ENCODE peak calls at places on chromosomes 5 and 9, in four cellular contexts. One of them, this sample, is unnamed.

GRCh38 chr9:134344068-134344820 is 18.0 kb downstream of the RXRA start:
- DNase-seq in type B pancreatic cell: no peak
- DNase-seq in HL-60: peak
- DNase-seq in MCF 10A: no peak
- DNase-seq in this sample: no peak

GRCh38 chr5:143887302-143887638 is 75.3 kb downstream of the HMHB1 start:
- DNase-seq in type B pancreatic cell: no peak
- DNase-seq in HL-60: peak
- DNase-seq in MCF 10A: peak
- DNase-seq in this sample: no peak

GRCh38 chr9:91898451-91899433 is 51.3 kb downstream of the ROR2 start:
- DNase-seq in type B pancreatic cell: no peak
- DNase-seq in HL-60: peak
- DNase-seq in MCF 10A: peak
- DNase-seq in this sample: no peak

GRCh38 chr5:1909346-1909985 is 26.7 kb upstream of the IRX4 start:
- DNase-seq in type B pancreatic cell: no peak
- DNase-seq in HL-60: no peak
- DNase-seq in MCF 10A: no peak
- DNase-seq in this sample: no peak

GRCh38 chr9:89426389-89426961 is 71.4 kb downstream of the SEMA4D start:
- DNase-seq in type B pancreatic cell: no peak
- DNase-seq in HL-60: peak
- DNase-seq in MCF 10A: no peak
- DNase-seq in this sample: peak

GRCh38 chr5:53642006-53642405 is 81.6 kb downstream of the NDUFS4 start:
- DNase-seq in type B pancreatic cell: no peak
- DNase-seq in HL-60: no peak
- DNase-seq in MCF 10A: peak
- DNase-seq in this sample: no peak

GRCh38 chr9:135247174-135247930 is 159.9 kb downstream of the OLFM1 start:
- DNase-seq in type B pancreatic cell: no peak
- DNase-seq in HL-60: no peak
- DNase-seq in MCF 10A: no peak
- DNase-seq in this sample: no peak

GRCh38 chr9:97848582-97849237 is 4.3 kb upstream of the FOXE1 start:
- DNase-seq in type B pancreatic cell: no peak
- DNase-seq in HL-60: peak
- DNase-seq in MCF 10A: no peak
- DNase-seq in this sample: peak

GRCh38 chr9:131554865-131555351 is 9.6 kb downstream of the PRRT1B start:
- DNase-seq in type B pancreatic cell: no peak
- DNase-seq in HL-60: no peak
- DNase-seq in MCF 10A: no peak
- DNase-seq in this sample: no peak

GRCh38 chr5:108212775-108213346 is 169.0 kb downstream of the FBXL17 start:
- DNase-seq in type B pancreatic cell: no peak
- DNase-seq in HL-60: no peak
- DNase-seq in MCF 10A: peak
- DNase-seq in this sample: no peak

GRCh38 chr5:68285075-68285827 is 69.7 kb downstream of the PIK3R1 start:
- DNase-seq in type B pancreatic cell: no peak
- DNase-seq in HL-60: no peak
- DNase-seq in MCF 10A: no peak
- DNase-seq in this sample: no peak

GRCh38 chr9:120862452-120862851 is 14.5 kb downstream of the PHF19 start:
- DNase-seq in type B pancreatic cell: no peak
- DNase-seq in HL-60: no peak
- DNase-seq in MCF 10A: no peak
- DNase-seq in this sample: no peak

GRCh38 chr9:120861935-120862334 is 15.1 kb downstream of the PHF19 start:
- DNase-seq in type B pancreatic cell: no peak
- DNase-seq in HL-60: no peak
- DNase-seq in MCF 10A: no peak
- DNase-seq in this sample: no peak

GRCh38 chr9:120866651-120867050 is 10.3 kb downstream of the PHF19 start:
- DNase-seq in type B pancreatic cell: no peak
- DNase-seq in HL-60: no peak
- DNase-seq in MCF 10A: no peak
- DNase-seq in this sample: no peak

GRCh38 chr9:120864719-120865118 is 12.3 kb downstream of the PHF19 start:
- DNase-seq in type B pancreatic cell: no peak
- DNase-seq in HL-60: no peak
- DNase-seq in MCF 10A: no peak
- DNase-seq in this sample: no peak

GRCh38 chr9:120863833-120864232 is 13.2 kb downstream of the PHF19 start:
- DNase-seq in type B pancreatic cell: no peak
- DNase-seq in HL-60: no peak
- DNase-seq in MCF 10A: no peak
- DNase-seq in this sample: no peak
- TF ChIP-seq CTCF in type B pancreatic cell: no peak
- TF ChIP-seq CTCF in HL-60: no peak
- TF ChIP-seq CTCF in MCF 10A: no peak
- TF ChIP-seq CTCF in this sample: no peak

DNA sequence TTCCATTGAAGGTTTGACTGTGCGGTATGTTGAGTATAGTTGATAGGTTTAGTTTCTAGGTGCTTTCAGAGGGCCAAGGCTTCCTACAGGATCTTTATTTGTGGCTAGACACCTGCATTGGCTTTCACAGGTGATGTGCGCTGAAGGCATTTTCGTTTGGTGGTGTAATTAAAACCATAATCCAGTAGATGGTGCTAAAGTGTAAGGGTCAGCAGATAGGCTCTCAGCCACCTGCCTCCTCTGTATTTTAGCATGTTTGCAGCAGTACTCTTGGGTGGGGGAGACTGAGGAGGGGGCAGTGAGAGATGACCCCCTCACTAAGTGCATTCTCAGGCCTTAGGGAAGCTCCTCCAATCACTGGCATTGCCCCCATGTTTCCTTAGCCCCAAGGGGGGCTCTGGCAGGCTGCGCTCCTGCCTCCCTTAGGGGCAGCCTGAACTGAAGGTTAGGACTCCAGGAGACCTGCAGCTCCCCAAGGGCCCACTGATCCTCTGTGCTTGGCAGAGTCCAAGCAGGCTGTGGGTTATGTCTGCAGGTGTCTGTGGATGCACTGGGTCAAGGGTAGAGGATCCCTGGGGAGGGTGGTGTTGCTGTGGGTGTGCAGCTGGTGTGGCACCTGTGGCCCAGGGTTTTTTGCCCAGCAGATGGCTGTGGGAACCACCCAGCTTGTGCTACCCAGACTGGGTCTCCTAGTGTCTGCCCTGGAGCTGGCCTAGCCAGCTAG is 23.4 kb downstream of the CDK20 start:
- DNase-seq in type B pancreatic cell: no peak
- DNase-seq in HL-60: peak
- DNase-seq in MCF 10A: peak
- DNase-seq in this sample: peak
- TF ChIP-seq CTCF in type B pancreatic cell: peak
- TF ChIP-seq CTCF in HL-60: peak
- TF ChIP-seq CTCF in MCF 10A: peak
- TF ChIP-seq CTCF in this sample: no peak

GRCh38 chr5:55415071-55415470 is 107.3 kb downstream of the MTREX start:
- DNase-seq in type B pancreatic cell: no peak
- DNase-seq in HL-60: no peak
- DNase-seq in MCF 10A: no peak
- DNase-seq in this sample: no peak
- TF ChIP-seq CTCF in type B pancreatic cell: no peak
- TF ChIP-seq CTCF in HL-60: no peak
- TF ChIP-seq CTCF in MCF 10A: no peak
- TF ChIP-seq CTCF in this sample: no peak

GRCh38 chr9:117545846-117546245 is 131.0 kb upstream of the ASTN2 start:
- DNase-seq in type B pancreatic cell: no peak
- DNase-seq in HL-60: no peak
- DNase-seq in MCF 10A: peak
- DNase-seq in this sample: no peak
- TF ChIP-seq CTCF in type B pancreatic cell: no peak
- TF ChIP-seq CTCF in HL-60: no peak
- TF ChIP-seq CTCF in MCF 10A: no peak
- TF ChIP-seq CTCF in this sample: no peak

DNA sequence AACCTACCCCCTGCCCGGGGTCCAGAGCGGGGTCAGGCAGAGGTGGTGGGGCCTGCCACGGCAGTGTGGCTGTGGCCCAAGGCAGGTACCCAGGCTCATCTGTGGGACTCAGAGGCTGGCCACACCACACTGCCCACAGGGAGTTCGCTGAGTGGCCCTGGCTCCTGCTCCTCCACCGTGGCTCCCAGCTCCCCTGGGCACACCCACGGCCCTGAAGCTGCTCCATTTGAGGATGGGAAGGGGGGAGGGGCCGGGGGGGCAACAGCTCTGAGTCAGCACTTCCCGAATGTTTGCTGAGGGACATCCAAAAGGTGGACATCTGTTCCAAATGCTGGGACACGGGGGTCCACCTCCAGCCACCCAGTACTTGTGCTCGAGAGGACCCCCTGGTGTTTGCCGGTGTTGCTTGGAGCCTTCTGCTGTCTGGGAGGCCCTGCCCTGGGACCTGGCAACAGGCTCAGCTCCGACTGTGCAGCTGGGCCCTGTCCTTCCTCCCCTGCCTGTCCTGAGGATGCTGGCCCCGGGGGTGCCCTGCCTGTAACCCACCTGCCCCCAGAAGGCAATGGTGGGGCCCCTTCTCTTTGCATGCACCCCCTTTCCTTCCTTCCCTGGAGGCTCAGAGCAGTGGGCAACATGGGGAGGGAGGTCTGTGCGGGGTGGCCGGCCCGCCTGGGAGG is 2.5 kb upstream of the NRARP start:
- DNase-seq in type B pancreatic cell: no peak
- DNase-seq in HL-60: no peak
- DNase-seq in MCF 10A: no peak
- DNase-seq in this sample: no peak
- TF ChIP-seq CTCF in type B pancreatic cell: peak
- TF ChIP-seq CTCF in HL-60: no peak
- TF ChIP-seq CTCF in MCF 10A: no peak
- TF ChIP-seq CTCF in this sample: no peak

DNA sequence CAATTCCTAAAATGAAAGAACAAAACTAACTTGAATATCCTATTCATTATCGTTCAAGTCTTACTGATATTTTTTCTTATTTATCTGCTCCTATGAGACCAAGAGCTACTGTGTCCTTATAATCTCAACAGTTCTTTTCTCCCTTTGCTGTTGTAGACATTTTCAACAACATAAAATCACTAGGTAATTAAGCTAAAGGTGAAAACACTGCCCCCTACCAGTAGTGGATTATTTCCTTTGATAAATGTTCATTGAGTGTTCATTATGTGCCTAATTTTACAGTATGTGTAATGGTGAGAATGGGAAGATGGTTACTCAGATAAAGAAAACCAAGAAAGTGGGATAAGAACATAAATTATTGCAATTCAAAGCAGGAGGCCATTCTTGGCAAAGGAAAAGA is 41.4 kb upstream of the PAPPA start:
- DNase-seq in type B pancreatic cell: no peak
- DNase-seq in HL-60: no peak
- DNase-seq in MCF 10A: peak
- DNase-seq in this sample: no peak
- TF ChIP-seq CTCF in type B pancreatic cell: peak
- TF ChIP-seq CTCF in HL-60: no peak
- TF ChIP-seq CTCF in MCF 10A: peak
- TF ChIP-seq CTCF in this sample: no peak

DNA sequence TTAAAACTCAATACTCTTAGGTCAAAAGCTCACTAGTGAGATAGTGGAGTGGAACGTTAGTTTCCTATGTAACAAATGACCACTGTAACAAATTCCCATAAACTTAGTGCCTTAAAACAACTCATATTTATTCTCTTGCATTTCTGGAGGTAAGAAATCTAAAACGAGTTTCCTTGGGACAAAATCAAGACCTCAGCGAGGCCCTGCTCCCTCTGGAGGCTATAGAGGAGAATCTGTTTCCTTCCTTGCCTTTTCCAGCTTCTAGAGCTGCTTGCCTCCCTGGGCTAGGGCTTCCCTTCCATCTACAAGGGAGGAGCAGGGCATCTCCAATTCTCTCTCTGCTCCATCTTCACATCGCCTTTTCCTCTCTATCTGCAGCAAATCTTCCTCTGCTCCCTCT is 32.0 kb downstream of the SEMA5A start:
- DNase-seq in type B pancreatic cell: no peak
- DNase-seq in HL-60: no peak
- DNase-seq in MCF 10A: peak
- DNase-seq in this sample: no peak
- TF ChIP-seq CTCF in type B pancreatic cell: peak
- TF ChIP-seq CTCF in HL-60: no peak
- TF ChIP-seq CTCF in MCF 10A: peak
- TF ChIP-seq CTCF in this sample: no peak

DNA sequence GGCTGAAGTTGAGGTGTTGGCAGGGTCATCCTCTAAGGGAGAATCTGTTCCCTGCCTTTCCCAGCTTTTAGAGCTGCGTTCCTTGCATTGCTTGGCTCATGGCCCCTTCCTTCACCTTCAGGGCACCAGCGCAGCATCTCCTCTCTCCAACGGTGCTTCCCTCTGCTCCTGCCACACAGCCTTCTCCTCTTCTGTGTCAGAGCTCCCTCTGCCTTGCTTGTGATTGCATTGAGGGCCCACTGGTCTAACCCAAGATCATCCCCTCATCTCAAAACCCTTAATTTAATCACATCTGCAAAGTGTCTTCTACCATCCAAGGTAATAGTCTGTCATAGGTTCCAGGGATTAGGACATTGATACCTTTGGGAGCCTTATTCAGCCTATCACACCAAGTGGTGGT is 205.7 kb upstream of the TBCA start:
- DNase-seq in type B pancreatic cell: no peak
- DNase-seq in HL-60: no peak
- DNase-seq in MCF 10A: no peak
- DNase-seq in this sample: no peak
- TF ChIP-seq CTCF in type B pancreatic cell: no peak
- TF ChIP-seq CTCF in HL-60: no peak
- TF ChIP-seq CTCF in MCF 10A: no peak
- TF ChIP-seq CTCF in this sample: no peak

GRCh38 chr5:58925627-58926545 is 343.0 kb downstream of the RAB3C start:
- DNase-seq in type B pancreatic cell: no peak
- DNase-seq in HL-60: no peak
- DNase-seq in MCF 10A: peak
- DNase-seq in this sample: no peak

GRCh38 chr5:58929726-58930125 is 346.9 kb downstream of the RAB3C start:
- DNase-seq in type B pancreatic cell: no peak
- DNase-seq in HL-60: no peak
- DNase-seq in MCF 10A: no peak
- DNase-seq in this sample: no peak

GRCh38 chr5:58926549-58926948 is 343.7 kb downstream of the RAB3C start:
- DNase-seq in type B pancreatic cell: no peak
- DNase-seq in HL-60: no peak
- DNase-seq in MCF 10A: no peak
- DNase-seq in this sample: no peak

GRCh38 chr5:58924306-58924705 is 341.4 kb downstream of the RAB3C start:
- DNase-seq in type B pancreatic cell: no peak
- DNase-seq in HL-60: no peak
- DNase-seq in MCF 10A: no peak
- DNase-seq in this sample: no peak

DNA sequence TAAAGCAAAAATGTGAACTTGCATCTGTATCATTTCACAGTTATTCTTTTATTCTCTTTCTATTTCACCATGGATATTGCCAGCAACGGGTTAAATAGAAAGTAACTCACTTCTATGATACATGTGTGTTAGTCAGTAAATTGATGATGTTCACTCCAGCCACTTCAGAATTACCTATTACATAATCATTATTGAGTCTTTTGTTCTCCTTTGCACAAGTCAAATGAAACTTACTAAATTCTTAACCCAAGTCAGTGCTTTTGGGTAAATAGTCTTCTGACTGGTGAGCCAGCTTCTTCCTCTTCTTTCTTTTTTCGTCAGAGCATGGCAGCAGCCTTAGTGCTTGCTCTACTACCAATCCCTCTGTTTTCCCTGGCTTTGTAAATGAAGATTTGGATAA is 344.3 kb downstream of the RAB3C start:
- DNase-seq in type B pancreatic cell: no peak
- DNase-seq in HL-60: no peak
- DNase-seq in MCF 10A: no peak
- DNase-seq in this sample: no peak
- TF ChIP-seq CTCF in type B pancreatic cell: no peak
- TF ChIP-seq CTCF in HL-60: no peak
- TF ChIP-seq CTCF in MCF 10A: no peak
- TF ChIP-seq CTCF in this sample: no peak